ENCODE peak calls at places on chromosomes 6 and 20, in seven cellular contexts. P, W, G, X, O, F and U are unnamed samples.

GRCh38 chr20:25290646-25291431 is 43.0 kb downstream of the PYGB start:
- DNase-seq in P (no peak), W (no peak), G (no peak), X (no peak), O (no peak), F (no peak), U (no peak)

GRCh38 chr20:51154708-51155690 is 132.1 kb upstream of the KCNG1 start:
- DNase-seq in P (no peak), W (no peak), G (no peak), X (no peak), O (no peak), F (no peak), U (no peak)

GRCh38 chr6:3732345-3733141 is 19.0 kb downstream of the PXDC1 start:
- DNase-seq in P (peak), W (peak), G (peak), X (peak), O (peak), F (peak), U (peak)

GRCh38 chr6:118939683-118940082 is 4.7 kb upstream of the MCM9 start:
- DNase-seq in P (no peak), W (no peak), G (no peak), X (no peak), O (no peak), F (no peak), U (no peak)

GRCh38 chr6:161135695-161136591 is 137.9 kb downstream of the AGPAT4 start:
- DNase-seq in P (no peak), W (no peak), G (no peak), X (no peak), O (no peak), F (no peak), U (no peak)

GRCh38 chr20:10696650-10697049 is 22.9 kb upstream of the JAG1 start:
- DNase-seq in P (no peak), W (no peak), G (no peak), X (no peak), O (no peak), F (no peak), U (peak)

GRCh38 chr6:56021943-56022342 is 146.6 kb upstream of the BMP5 start:
- DNase-seq in P (no peak), W (no peak), G (no peak), X (no peak), O (no peak), F (no peak), U (no peak)

GRCh38 chr6:26232950-26233607 is 131.9 kb upstream of the BTN3A2 start:
- DNase-seq in P (no peak), W (no peak), G (peak), X (no peak), O (no peak), F (peak), U (no peak)

GRCh38 chr6:110493253-110493800 is 16.9 kb upstream of the SLC22A16 start:
- DNase-seq in P (no peak), W (no peak), G (no peak), X (no peak), O (no peak), F (no peak), U (no peak)

GRCh38 chr6:26031595-26032386 is 55.4 kb upstream of the HFE start:
- DNase-seq in P (peak), W (peak), G (peak), X (peak), O (peak), F (peak), U (peak)

GRCh38 chr20:52192296-52193007 is 873 bp upstream of the ZFP64 start:
- DNase-seq in P (no peak), W (no peak), G (peak), X (peak), O (no peak), F (no peak), U (peak)

GRCh38 chr6:13696226-13696625 is 15.4 kb downstream of the RANBP9 start:
- DNase-seq in P (peak), W (no peak), G (no peak), X (no peak), O (no peak), F (peak), U (no peak)

GRCh38 chr6:35730745-35731413 is 6.0 kb upstream of the ARMC12 start:
- DNase-seq in P (no peak), W (no peak), G (no peak), X (no peak), O (no peak), F (no peak), U (no peak)

GRCh38 chr20:62876441-62876825 is 14.8 kb upstream of the TCFL5 start:
- DNase-seq in P (no peak), W (no peak), G (no peak), X (peak), O (no peak), F (peak), U (no peak)

GRCh38 chr6:27668442-27669275 is 195.8 kb upstream of the ZNF184 start:
- DNase-seq in P (peak), W (no peak), G (peak), X (peak), O (peak), F (peak), U (peak)

GRCh38 chr20:4592316-4593148 is 129.2 kb upstream of the PRND start:
- DNase-seq in P (peak), W (no peak), G (peak), X (peak), O (no peak), F (peak), U (peak)

GRCh38 chr6:136014454-136015421 is 163.2 kb downstream of the PDE7B start:
- DNase-seq in P (peak), W (no peak), G (no peak), X (no peak), O (no peak), F (peak), U (no peak)

GRCh38 chr6:156694679-156695078 is 82.5 kb upstream of the ARID1B start:
- DNase-seq in P (no peak), W (no peak), G (no peak), X (no peak), O (no peak), F (no peak), U (no peak)

GRCh38 chr6:109079981-109080380 is 14.7 kb downstream of the SESN1 start:
- DNase-seq in P (no peak), W (peak), G (no peak), X (no peak), O (no peak), F (no peak), U (no peak)

GRCh38 chr6:125346143-125346925 is 44.6 kb upstream of the HDDC2 start:
- DNase-seq in P (no peak), W (no peak), G (no peak), X (no peak), O (no peak), F (no peak), U (peak)

GRCh38 chr6:32945106-32945761 is 4.4 kb upstream of the HLA-DMB start:
- DNase-seq in P (peak), W (no peak), G (no peak), X (no peak), O (no peak), F (no peak), U (no peak)

GRCh38 chr6:135228486-135228885 is 47.4 kb downstream of the MYB start:
- DNase-seq in P (no peak), W (no peak), G (no peak), X (no peak), O (no peak), F (no peak), U (no peak)

GRCh38 chr6:42929928-42930360 is 664 bp downstream of the CNPY3 start:
- DNase-seq in P (peak), W (peak), G (peak), X (peak), O (peak), F (peak), U (no peak)

GRCh38 chr6:11110921-11111768 is at the start of gene ERVFRD-1:
- DNase-seq in P (no peak), W (no peak), G (no peak), X (no peak), O (no peak), F (no peak), U (no peak)

GRCh38 chr20:53581444-53582311 is 12.0 kb downstream of the ZNF217 start:
- DNase-seq in P (no peak), W (no peak), G (peak), X (no peak), O (no peak), F (no peak), U (no peak)

GRCh38 chr6:116084284-116084683 is 16.4 kb upstream of the NT5DC1 start:
- DNase-seq in P (no peak), W (no peak), G (no peak), X (no peak), O (no peak), F (no peak), U (no peak)

GRCh38 chr6:116083052-116083451 is 17.6 kb upstream of the NT5DC1 start:
- DNase-seq in P (no peak), W (no peak), G (no peak), X (no peak), O (no peak), F (no peak), U (no peak)

GRCh38 chr6:116090251-116090650 is 10.4 kb upstream of the NT5DC1 start:
- DNase-seq in P (no peak), W (no peak), G (no peak), X (no peak), O (no peak), F (no peak), U (no peak)

GRCh38 chr6:116088946-116089345 is 11.7 kb upstream of the NT5DC1 start:
- DNase-seq in P (no peak), W (no peak), G (no peak), X (no peak), O (no peak), F (no peak), U (no peak)

GRCh38 chr6:116087437-116088027 is 13.1 kb upstream of the NT5DC1 start:
- DNase-seq in P (peak), W (no peak), G (no peak), X (no peak), O (peak), F (peak), U (no peak)
- TF ChIP-seq CTCF in P (no peak), W (no peak), G (no peak), X (no peak), O (peak), F (no peak), U (no peak)

GRCh38 chr6:34110610-34111009 is 35.3 kb downstream of the GRM4 start:
- DNase-seq in P (no peak), W (no peak), G (no peak), X (no peak), O (no peak), F (no peak), U (peak)

GRCh38 chr6:34115396-34116314 is 30.2 kb downstream of the GRM4 start:
- DNase-seq in P (no peak), W (peak), G (no peak), X (no peak), O (no peak), F (no peak), U (no peak)

GRCh38 chr6:34114695-34115395 is 31.0 kb downstream of the GRM4 start:
- DNase-seq in P (no peak), W (peak), G (no peak), X (no peak), O (no peak), F (no peak), U (peak)

GRCh38 chr6:34113532-34113931 is 32.4 kb downstream of the GRM4 start:
- DNase-seq in P (no peak), W (no peak), G (no peak), X (no peak), O (no peak), F (no peak), U (no peak)

DNA sequence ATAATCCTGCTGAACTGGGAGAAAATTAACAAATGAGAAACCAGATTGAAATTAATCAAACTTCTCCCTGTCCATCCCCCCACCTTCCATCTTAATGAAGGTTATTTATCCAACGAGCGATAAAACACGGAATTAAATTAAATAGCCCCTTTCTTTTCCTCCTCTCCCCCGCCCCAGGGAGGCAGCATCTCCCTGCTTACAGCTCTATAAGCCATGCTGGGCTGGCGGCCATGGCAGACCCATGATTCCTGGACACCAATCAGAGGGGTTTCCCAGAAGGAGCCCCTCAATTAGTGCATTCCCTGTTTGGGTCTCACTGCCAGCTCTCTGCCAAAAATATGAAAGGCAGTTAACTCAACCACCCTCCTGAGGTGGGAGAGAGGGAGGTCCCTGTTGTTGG is 33.8 kb downstream of the GRM4 start:
- DNase-seq in P (no peak), W (no peak), G (no peak), X (no peak), O (no peak), F (no peak), U (no peak)
- TF ChIP-seq CTCF in P (no peak), W (no peak), G (no peak), X (no peak), O (no peak), F (no peak), U (no peak)

GRCh38 chr6:169723991-169724553 is at the start of gene PHF10:
- DNase-seq in P (no peak), W (no peak), G (no peak), X (peak), O (no peak), F (no peak), U (peak)
- TF ChIP-seq CTCF in P (no peak), W (no peak), G (no peak), X (no peak), O (no peak), F (no peak), U (no peak)

GRCh38 chr20:48262396-48262795 is 477.1 kb upstream of the SULF2 start:
- DNase-seq in P (no peak), W (no peak), G (peak), X (no peak), O (no peak), F (no peak), U (no peak)

GRCh38 chr20:48267825-48268615 is 482.7 kb upstream of the SULF2 start:
- DNase-seq in P (no peak), W (no peak), G (peak), X (no peak), O (no peak), F (no peak), U (no peak)

GRCh38 chr20:48262955-48263354 is 477.7 kb upstream of the SULF2 start:
- DNase-seq in P (no peak), W (no peak), G (peak), X (no peak), O (no peak), F (no peak), U (no peak)

GRCh38 chr20:48265791-48266190 is 480.5 kb upstream of the SULF2 start:
- DNase-seq in P (no peak), W (no peak), G (peak), X (no peak), O (no peak), F (no peak), U (no peak)

DNA sequence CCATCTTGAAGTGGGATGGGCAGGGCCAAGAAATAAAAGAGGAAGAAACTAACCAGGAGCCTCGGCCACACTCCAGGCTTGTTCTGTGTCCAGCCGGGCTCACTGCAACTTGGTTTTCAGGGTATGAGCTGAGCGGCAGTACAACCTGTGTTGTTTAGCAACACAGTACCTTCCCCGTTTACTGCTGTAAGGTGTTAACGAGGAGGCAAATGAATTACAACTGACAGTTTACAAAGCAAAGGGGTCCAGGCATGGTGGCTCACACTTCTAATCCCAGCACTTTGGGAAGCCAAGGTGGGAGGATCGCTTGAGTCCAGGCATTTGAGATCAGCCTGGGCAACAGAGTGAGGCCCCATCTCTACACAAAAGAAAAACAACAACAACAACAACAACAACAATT is 481.3 kb upstream of the SULF2 start:
- DNase-seq in P (no peak), W (no peak), G (peak), X (no peak), O (no peak), F (no peak), U (no peak)
- TF ChIP-seq CTCF in P (no peak), W (no peak), G (no peak), X (no peak), O (no peak), F (no peak), U (no peak)

DNA sequence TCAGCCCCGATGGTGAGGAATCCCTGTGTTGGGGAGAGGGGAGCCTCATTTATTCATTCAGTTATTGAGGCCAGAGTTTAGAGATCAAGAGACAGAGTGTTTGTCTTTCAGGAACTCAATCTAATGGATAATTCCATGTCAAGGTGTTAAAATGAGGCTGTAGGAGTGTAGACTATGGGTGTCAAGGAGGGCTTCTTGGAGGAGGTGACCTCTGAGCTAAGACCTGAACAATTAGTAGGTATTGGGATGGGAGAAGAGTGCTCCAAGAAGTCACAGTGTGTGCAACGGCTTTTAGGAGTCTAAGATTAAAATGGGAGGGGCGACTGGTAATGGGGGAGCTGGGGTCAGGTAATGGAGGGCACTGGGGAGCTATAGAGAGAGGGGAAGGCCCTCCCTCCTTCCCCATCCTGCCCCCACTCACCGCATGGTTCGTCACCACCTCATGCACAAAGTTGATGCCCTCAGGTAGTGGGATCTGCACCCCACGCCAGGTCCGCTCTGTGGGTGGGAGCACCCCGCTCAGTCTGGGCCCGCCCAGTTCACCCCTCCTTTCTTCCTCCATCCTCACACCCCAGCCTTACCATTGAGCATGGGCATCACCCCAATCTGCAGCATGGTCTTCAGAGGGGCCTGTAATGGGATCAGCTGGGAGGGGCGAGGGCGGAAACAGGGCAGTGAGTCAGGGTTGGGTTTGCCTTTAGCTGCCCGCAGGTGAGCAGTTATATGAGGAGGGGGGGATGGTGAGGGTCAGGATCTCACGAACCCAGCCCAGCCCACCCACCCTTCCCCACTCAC is 8.1 kb downstream of the CTSA start:
- DNase-seq in P (no peak), W (no peak), G (no peak), X (no peak), O (no peak), F (no peak), U (no peak)
- TF ChIP-seq CTCF in P (no peak), W (no peak), G (no peak), X (no peak), O (no peak), F (no peak), U (no peak)

GRCh38 chr6:85747654-85748053 is 105.0 kb upstream of the SYNCRIP start:
- DNase-seq in P (peak), W (no peak), G (no peak), X (no peak), O (peak), F (peak), U (no peak)
- TF ChIP-seq CTCF in P (no peak), W (no peak), G (no peak), X (no peak), O (no peak), F (no peak), U (no peak)

GRCh38 chr20:957544-957943 is 41.4 kb upstream of the ANGPT4 start:
- DNase-seq in P (peak), W (no peak), G (no peak), X (no peak), O (no peak), F (no peak), U (no peak)
- TF ChIP-seq CTCF in P (no peak), W (no peak), G (no peak), X (peak), O (peak), F (no peak), U (peak)

DNA sequence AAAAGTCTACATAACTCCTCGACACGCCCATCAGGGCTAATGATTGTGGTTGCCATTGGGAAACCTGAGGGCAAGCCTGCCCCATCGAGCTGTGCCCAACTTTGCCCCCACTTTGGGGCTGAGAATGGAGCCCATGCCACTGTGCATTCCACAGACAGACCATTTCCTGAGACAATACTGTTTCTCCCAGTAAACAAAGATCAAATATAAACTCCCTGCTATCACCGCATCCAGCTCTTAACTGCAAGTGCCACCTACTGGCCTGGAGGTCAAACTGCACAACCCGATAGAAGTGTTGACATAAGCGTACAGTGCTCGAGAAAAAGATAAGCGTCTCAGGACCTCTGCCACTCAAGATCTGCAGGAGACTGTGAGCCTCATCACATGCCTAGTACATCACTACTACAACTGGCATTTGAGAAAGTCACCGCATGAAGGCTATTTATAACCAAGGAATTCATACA is 4.7 kb upstream of the DEFB126 start:
- DNase-seq in P (peak), W (no peak), G (peak), X (peak), O (no peak), F (no peak), U (no peak)
- TF ChIP-seq CTCF in P (peak), W (no peak), G (peak), X (peak), O (peak), F (peak), U (peak)

DNA sequence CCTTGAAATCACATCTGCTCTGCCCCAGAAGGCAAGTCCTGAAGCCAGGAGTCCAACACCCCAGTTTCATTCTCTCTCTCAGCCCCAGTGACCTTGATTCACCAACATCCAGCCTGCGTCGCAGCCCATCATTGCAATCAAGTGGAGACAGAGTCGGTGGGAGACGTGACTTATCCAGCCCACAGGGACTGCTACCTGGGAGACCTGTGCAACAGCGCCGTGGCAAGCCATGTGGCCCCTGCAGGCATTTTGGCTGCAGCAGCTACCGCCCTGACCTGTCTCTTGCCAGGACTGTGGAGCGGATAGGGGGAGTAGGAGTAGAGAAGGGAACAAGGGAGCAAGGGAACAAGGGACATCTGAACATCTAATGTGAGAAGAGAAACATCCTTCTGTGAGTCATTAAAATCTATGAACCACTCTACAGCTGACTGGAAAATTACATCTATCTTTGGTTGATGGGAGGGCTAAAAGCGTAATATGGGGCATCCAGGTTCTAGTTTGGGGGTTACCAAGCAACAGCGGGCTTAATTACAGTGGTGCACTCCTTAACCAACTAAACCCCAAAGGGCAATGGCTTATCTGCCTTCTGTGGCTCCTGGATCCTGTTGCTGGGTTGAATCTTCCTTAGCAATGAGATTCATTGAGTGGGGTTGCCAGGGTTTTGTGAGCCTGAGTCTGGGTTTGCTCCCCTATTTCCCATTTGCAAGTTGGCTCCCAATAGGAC is 2.5 kb downstream of the LY6G6D start:
- DNase-seq in P (no peak), W (no peak), G (no peak), X (no peak), O (no peak), F (no peak), U (no peak)
- TF ChIP-seq CTCF in P (no peak), W (no peak), G (no peak), X (no peak), O (peak), F (peak), U (no peak)